ENCODE peak calls at places on chromosomes 6 and 20, in six cellular contexts. I, S, K, L, B and Z are unnamed samples.

GRCh38 chr6:43367245-43367984 is 2.0 kb downstream of the ZNF318 start:
- DNase-seq in L (no peak), B (no peak), I (no peak), S (no peak), K (no peak), Z (no peak)

GRCh38 chr6:6696867-6697531 is 108.5 kb downstream of the LY86 start:
- DNase-seq in S (peak; percentile 81), B (peak; percentile 88), I (peak; percentile 29), K (no peak), L (peak; percentile 63), Z (peak; percentile 91)

GRCh38 chr6:153024401-153025017 is 22.0 kb upstream of the MTRF1L start:
- DNase-seq in I (peak; percentile 75), K (peak; percentile 45), S (peak; percentile 67), B (peak; percentile 54), L (peak; percentile 51), Z (peak; percentile 77)

GRCh38 chr6:100177956-100178355 is 183.9 kb upstream of the MCHR2 start:
- DNase-seq in I (no peak), L (no peak), B (no peak), S (no peak), K (no peak), Z (no peak)

GRCh38 chr20:1939270-1939595 is 44.0 kb downstream of the SIRPA start:
- DNase-seq in B (no peak), L (no peak), S (no peak), I (no peak), K (no peak), Z (no peak)

GRCh38 chr20:51272392-51272791 is 249.5 kb upstream of the KCNG1 start:
- DNase-seq in K (no peak), I (no peak), L (no peak), S (no peak), B (no peak), Z (no peak)

GRCh38 chr6:24340998-24341934 is 16.6 kb downstream of the DCDC2 start:
- DNase-seq in I (peak; percentile 100), K (no peak), S (no peak), B (no peak), L (no peak), Z (no peak)

GRCh38 chr6:44132476-44132875 is 5.1 kb downstream of the TMEM63B start:
- DNase-seq in B (no peak), S (no peak), K (no peak), L (no peak), I (no peak), Z (no peak)

GRCh38 chr20:55935448-55936221 is 69.7 kb downstream of the CBLN4 start:
- DNase-seq in I (no peak), L (no peak), B (no peak), S (no peak), K (no peak), Z (no peak)

DNA sequence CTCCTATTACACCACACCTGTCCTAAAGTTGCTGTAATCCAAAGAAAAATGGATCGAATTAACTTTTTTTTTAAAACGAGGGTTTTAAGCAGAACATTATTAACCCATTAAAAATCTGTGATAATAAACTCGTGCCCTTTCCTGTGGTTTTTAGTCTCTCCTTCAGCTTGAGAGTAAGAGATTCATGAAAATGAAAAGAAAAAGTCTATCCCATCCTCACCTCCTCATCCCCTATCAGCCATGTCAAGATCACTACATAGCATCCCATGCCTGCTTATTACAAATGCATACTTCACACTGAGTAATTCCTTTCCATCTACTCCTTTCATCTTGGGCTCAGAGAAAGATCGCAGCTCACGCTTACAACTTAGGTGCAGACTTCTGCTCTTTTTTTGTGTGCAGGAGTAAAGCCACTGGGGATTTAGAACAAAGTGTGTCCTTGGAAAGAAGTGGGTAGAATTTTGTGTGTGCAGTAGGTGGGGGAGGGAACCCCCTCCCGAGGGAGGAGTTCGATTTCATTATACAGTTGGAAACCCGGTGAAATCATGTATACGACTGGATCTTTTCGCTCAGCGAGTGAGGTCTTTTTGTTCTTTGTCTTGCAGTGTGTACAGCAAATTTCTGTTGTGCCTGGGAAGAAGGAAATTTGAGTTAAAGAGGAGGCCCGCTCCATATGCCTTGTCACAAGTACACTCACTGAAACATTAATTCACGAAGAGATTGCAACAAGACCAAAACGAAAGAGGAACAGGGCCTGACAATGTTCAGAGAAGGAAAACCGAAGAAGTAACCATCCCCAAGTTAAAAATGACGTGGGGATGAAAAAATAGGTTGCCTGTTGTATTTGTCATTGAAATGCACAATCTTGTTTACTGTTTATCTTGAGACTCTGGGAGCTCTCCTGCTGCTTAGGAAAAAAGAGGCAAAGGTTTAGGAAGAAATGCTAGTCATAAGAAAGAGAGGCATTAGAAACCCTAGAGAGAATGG is 146.5 kb upstream of the ZNF217 start:
- DNase-seq in B (no peak), S (peak; percentile 34), K (no peak), I (no peak), L (no peak), Z (no peak)
- H2AFZ ChIP-seq in B (no peak overlapping the region), S (peak overlapping the region; percentile 96), K (peak overlapping the region; percentile 79), I (peak overlapping the region; percentile 81), L (peak overlapping the region; percentile 56), Z (no peak overlapping the region)

GRCh38 chr6:142946924-142947701 is 2.1 kb upstream of the HIVEP2 start:
- DNase-seq in K (no peak), S (peak; percentile 59), B (peak; percentile 75), I (peak; percentile 67), L (no peak), Z (peak; percentile 82)
- TF ChIP-seq EZH2 in K (no peak), S (no peak), B (no peak), I (no peak), L (no peak), Z (no peak)

DNA sequence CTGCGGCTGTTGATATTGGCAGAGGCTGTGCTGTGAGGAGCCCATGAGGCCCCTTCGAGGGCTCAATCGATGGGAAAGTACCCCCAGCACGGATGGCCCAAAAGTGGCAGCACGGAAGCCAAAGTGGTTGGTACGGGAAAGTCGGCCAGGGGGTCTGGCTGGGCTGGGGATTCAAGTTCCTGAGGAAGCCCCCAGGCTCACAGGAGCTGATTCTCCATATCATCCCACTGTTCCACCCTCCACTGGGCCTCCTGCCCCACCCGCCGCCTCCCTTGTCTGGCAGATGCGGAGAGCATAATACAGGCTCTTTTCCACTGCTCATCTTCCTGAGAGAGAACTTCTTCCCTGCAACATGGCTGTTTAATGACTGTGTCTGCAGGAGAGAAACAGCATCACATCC is 217.8 kb upstream of the CST7 start:
- DNase-seq in B (peak; percentile 32), K (no peak), I (no peak), S (no peak), L (no peak), Z (no peak)
- TF ChIP-seq MAX in B (no peak), K (no peak), I (no peak), S (no peak), L (no peak), Z (no peak)

DNA sequence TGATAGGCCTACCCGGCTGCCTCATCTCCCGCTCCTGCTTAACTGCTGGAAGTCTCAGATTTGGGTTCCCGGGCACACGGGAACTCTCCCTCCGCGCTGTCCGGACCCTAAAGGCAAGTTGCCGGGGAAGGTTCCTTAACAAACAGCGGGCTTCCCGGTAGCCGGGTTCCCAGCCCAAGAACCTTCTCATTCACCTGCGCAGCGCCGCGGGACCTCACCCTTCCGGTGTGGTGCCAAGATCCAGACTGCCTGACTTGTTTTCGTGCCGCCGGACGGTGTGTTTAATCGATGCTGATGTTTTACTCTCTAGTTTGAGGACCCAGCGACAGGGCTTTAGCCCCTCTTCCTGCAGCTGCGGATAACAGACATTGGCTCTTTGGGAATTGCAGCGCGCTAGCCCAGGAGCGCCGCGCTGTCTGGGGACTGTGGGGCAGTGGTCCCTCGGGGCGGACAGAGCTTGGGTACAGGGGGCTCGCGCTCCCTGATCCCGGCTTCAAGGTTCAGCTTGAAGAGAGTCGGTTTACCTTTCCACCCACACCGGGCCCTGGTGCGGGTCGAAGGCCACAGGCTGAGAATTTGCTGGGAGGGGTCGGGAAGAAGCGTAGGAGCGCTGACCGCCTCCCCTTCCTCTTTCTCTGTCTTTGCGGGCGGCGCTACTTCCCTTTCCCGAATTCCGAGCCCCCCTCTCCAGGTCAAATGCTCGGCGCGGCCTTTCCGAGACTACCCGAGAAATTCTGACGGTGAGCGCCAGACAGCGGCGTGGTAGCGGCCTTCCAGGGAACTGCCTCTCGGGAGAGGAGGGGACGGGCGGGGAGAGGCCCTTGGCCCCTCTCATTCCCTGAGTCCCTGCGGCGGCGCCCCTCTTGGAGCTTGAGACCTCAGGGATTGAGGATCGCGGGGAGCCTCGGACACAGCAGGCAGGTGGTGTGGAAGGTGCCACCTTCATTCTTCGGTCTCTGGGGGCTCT is 17.2 kb downstream of the ABT1 start:
- DNase-seq in B (peak; percentile 68), K (no peak), I (no peak), S (no peak), L (no peak), Z (no peak)
- H2AFZ ChIP-seq in B (peak overlapping the region; percentile 97), K (peak overlapping the region; percentile 1), I (no peak overlapping the region), S (no peak overlapping the region), L (no peak overlapping the region), Z (peak overlapping the region; percentile 42)